ENCODE peak calls at places on chromosomes 11 and 22, in nine cellular contexts. U, Y, B, T, F, R, S, W and H are unnamed samples.

GRCh38 chr22:31692186-31692886 is 30.3 kb upstream of the PISD start:
- DNase-seq in W (no peak), B (no peak), T (no peak), U (no peak), R (peak; percentile 69), Y (peak; percentile 53), F (peak; percentile 59), S (no peak), H (no peak)

GRCh38 chr11:71774603-71775222 is 58.3 kb upstream of the DEFB108B start:
- DNase-seq in R (no peak), W (no peak), S (no peak), B (no peak), T (no peak), F (no peak), U (no peak), Y (no peak), H (no peak)

GRCh38 chr11:18775492-18776292 is 15.9 kb downstream of the PTPN5 start:
- DNase-seq in B (peak; percentile 86), U (peak; percentile 76), F (peak; percentile 79), T (peak; percentile 83), S (peak; percentile 64), Y (peak; percentile 60), W (peak; percentile 67), R (peak; percentile 31), H (peak; percentile 85)

GRCh38 chr11:64036081-64037026 is 623 bp downstream of the FLRT1 start:
- DNase-seq in S (peak; percentile 85), F (peak; percentile 59), W (no peak), Y (peak; percentile 40), B (peak; percentile 52), U (no peak), T (peak; percentile 27), R (peak; percentile 16), H (no peak)

GRCh38 chr11:36361901-36362391 is 65.9 kb downstream of the PRR5L start:
- DNase-seq in Y (peak; percentile 67), W (peak; percentile 46), F (peak; percentile 40), T (no peak), B (peak; percentile 19), R (peak; percentile 79), S (no peak), U (peak; percentile 65), H (no peak)

GRCh38 chr11:64077607-64078006 is 41.9 kb downstream of the FLRT1 start:
- DNase-seq in F (no peak), T (no peak), S (no peak), R (no peak), B (no peak), U (no peak), Y (no peak), W (no peak), H (no peak)

GRCh38 chr11:15889972-15890371 is 466.4 kb downstream of the SOX6 start:
- DNase-seq in U (no peak), Y (peak; percentile 55), R (no peak), B (peak; percentile 53), W (no peak), F (no peak), S (no peak), T (no peak), H (no peak)

GRCh38 chr11:126216526-126217305 is 5.1 kb downstream of the FAM118B start:
- DNase-seq in T (no peak), W (no peak), U (no peak), S (no peak), R (no peak), B (no peak), F (no peak), Y (no peak), H (no peak)

GRCh38 chr11:32890843-32891656 is 1.6 kb upstream of the QSER1 start:
- DNase-seq in W (no peak), T (no peak), R (no peak), B (peak; percentile 69), S (no peak), F (peak; percentile 37), U (no peak), Y (no peak), H (no peak)

GRCh38 chr11:103587951-103588788 is 448.3 kb upstream of the DDI1 start:
- DNase-seq in S (no peak), R (no peak), U (no peak), F (peak; percentile 13), W (no peak), B (no peak), T (no peak), Y (no peak), H (no peak)

GRCh38 chr22:20131593-20131855 is at the start of gene ZDHHC8:
- DNase-seq in R (no peak), U (no peak), Y (peak; percentile 36), T (peak; percentile 40), W (no peak), B (no peak), S (no peak), F (no peak), H (peak; percentile 24)

GRCh38 chr11:44894217-44894617 is 56.5 kb downstream of the TP53I11 start:
- DNase-seq in U (peak; percentile 66), B (peak; percentile 95), F (peak; percentile 65), W (peak; percentile 31), S (peak; percentile 69), T (peak; percentile 19), Y (peak; percentile 80), R (peak; percentile 16), H (peak; percentile 69)

GRCh38 chr11:7630002-7630401 is 43.3 kb downstream of the CYB5R2 start:
- DNase-seq in W (no peak), B (no peak), F (peak; percentile 34), Y (no peak), T (no peak), S (no peak), U (no peak), R (no peak), H (no peak)

GRCh38 chr11:44777537-44778199 is 50.9 kb downstream of the TSPAN18 start:
- DNase-seq in W (no peak), T (no peak), F (no peak), B (no peak), Y (no peak), S (no peak), U (no peak), R (no peak), H (no peak)

DNA sequence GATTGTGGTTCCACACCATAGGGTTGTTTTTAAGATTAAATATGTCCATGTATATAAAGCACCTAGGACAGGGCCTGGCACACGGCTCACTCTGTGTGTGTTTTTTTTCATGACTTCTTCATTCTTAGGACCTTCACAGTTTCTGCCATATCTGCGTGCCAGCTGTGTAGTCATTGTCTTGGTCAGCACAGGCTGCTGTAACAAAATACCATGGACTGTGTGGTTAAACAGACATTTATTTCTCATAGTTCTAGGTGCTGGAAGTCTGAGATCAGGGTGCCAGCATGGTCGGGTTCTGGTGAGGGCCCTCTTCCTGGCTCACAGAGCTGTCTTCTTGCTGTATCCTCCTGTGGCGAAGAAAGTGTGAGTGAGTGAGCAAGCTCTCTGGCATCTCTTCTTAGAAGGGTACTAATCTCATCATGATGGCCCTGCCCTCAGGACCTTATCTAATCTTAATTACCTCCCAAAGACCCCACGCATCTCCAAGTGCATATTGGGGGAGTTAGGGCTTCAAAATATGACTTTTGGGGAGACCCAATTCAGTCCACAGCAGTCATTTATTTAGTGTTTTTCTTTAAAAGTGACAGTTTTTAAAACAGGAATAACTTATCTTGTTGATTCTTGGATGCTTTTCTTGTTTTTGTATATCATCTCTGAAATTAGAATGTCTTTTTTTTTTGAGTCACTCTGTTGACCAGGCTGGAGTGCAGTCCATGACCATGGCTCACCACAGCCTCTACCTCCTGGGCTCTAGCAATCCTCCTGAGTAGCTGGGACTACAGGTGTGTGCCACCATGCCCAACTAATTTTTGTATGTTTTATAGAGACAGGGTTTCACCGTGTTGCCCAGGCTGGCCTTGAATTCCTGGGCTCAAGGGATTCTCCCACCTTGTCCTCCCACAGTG is 70.9 kb downstream of the ZNRF3 start:
- DNase-seq in Y (no peak), U (no peak), R (no peak), S (no peak), W (no peak), B (no peak), F (no peak), T (no peak), H (no peak)
- TF ChIP-seq CTCF in Y (no peak), U (no peak), R (no peak), S (no peak), W (no peak), B (no peak), F (no peak), T (no peak), H (no peak)

DNA sequence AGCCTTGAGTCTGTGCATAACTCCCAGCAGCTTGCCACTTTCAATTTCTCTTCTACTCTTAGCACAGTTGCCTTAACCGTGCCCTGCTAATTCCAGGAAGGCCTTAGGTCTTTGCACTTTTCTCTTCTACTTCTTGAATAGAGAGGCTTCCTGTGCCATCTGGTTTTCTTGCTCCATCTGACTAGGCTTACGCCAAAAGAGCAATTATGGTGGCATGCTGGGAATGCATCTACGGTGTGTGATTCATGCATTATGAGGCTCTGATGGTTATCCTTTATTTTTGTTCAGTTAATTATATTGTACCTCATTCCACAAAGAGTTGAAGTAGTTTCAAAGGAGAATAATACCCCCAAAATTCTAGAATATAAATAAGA is 29.4 kb downstream of the SIK2 start:
- DNase-seq in B (no peak), R (peak; percentile 68), S (no peak), Y (peak; percentile 74), W (no peak), U (no peak), F (peak; percentile 15), T (no peak), H (no peak)
- TF ChIP-seq CTCF in B (no peak), R (no peak), S (no peak), Y (no peak), W (no peak), U (no peak), F (no peak), T (no peak), H (no peak)

DNA sequence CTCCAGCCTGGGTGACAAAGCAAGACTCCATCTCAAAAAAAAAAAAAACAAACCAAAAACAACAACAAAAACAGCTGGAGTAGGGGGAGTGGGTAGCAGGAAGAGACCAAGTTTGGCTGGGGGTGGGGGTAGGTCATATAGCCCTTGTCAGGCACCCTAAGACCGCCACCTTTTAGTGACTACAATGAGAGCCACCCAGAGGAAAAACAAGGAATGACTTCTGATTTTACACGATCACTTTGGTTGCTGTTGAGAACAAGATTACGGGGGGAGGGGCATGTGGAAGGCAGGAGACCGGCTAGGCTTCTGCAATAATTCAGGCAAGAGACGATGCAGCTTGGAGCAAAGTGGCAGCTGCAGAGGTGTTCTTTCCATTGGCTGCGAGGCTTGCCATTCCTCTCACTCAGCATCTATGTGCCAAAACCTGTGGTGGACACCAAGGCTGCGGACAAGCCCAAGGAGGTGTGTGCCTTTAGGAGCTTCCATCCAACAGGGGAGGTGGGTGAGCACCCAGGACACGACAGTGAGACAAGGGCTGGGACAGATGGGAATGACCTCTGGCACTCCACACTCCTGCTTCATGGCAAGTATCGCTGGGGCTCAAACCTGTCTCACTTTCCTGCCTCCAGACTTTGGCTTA is 1.7 kb downstream of the RPS19BP1 start:
- DNase-seq in W (no peak), U (no peak), R (no peak), S (no peak), T (no peak), F (peak; percentile 57), Y (peak; percentile 61), B (peak; percentile 53), H (peak; percentile 35)
- TF ChIP-seq CTCF in W (no peak), U (no peak), R (peak; percentile 25), S (no peak), T (peak; percentile 41), F (peak; percentile 38), Y (peak; percentile 36), B (peak; percentile 24), H (peak; percentile 32)

GRCh38 chr22:49486225-49486624 is 341.4 kb downstream of the BRD1 start:
- DNase-seq in S (no peak), F (no peak), Y (no peak), U (no peak), W (no peak), T (no peak), R (no peak), B (no peak), H (no peak)
- TF ChIP-seq CTCF in S (no peak), F (no peak), Y (no peak), U (no peak), W (no peak), T (no peak), R (no peak), B (no peak), H (no peak)